ENCODE peak calls at places on chromosomes 13 and 19, in six cellular contexts. One of them, this sample, is unnamed.

GRCh38 chr13:42895781-42896180 is 96.3 kb downstream of the EPSTI1 start:
- DNase-seq in effector memory CD4-positive, alpha-beta T cell: no peak
- DNase-seq in left ventricle myocardium inferior: no peak
- DNase-seq in CD8-positive, alpha-beta T cell: no peak
- DNase-seq in neuronal stem cell: no peak
- DNase-seq in breast epithelium: no peak
- DNase-seq in this sample: no peak

GRCh38 chr13:25267715-25268114 is 19.6 kb downstream of the MTMR6 start:
- DNase-seq in neuronal stem cell: no peak
- DNase-seq in effector memory CD4-positive, alpha-beta T cell: no peak
- DNase-seq in left ventricle myocardium inferior: no peak
- DNase-seq in breast epithelium: no peak
- DNase-seq in CD8-positive, alpha-beta T cell: no peak
- DNase-seq in this sample: no peak

GRCh38 chr19:54201980-54202379 is 1.3 kb downstream of the RPS9 start:
- DNase-seq in CD8-positive, alpha-beta T cell: no peak
- DNase-seq in neuronal stem cell: no peak
- DNase-seq in breast epithelium: no peak
- DNase-seq in effector memory CD4-positive, alpha-beta T cell: no peak
- DNase-seq in left ventricle myocardium inferior: no peak
- DNase-seq in this sample: no peak

GRCh38 chr19:34480971-34481821 is at the start of gene WTIP:
- DNase-seq in neuronal stem cell: peak; percentile 89
- DNase-seq in effector memory CD4-positive, alpha-beta T cell: no peak
- DNase-seq in CD8-positive, alpha-beta T cell: no peak
- DNase-seq in breast epithelium: peak; percentile 64
- DNase-seq in left ventricle myocardium inferior: peak; percentile 84
- DNase-seq in this sample: peak; percentile 85

GRCh38 chr13:37791699-37792098 is 77.9 kb downstream of the TRPC4 start:
- DNase-seq in CD8-positive, alpha-beta T cell: no peak
- DNase-seq in neuronal stem cell: no peak
- DNase-seq in effector memory CD4-positive, alpha-beta T cell: no peak
- DNase-seq in breast epithelium: no peak
- DNase-seq in left ventricle myocardium inferior: no peak
- DNase-seq in this sample: no peak

GRCh38 chr19:9861503-9861902 is 26.4 kb downstream of the PIN1 start:
- DNase-seq in CD8-positive, alpha-beta T cell: no peak
- DNase-seq in effector memory CD4-positive, alpha-beta T cell: no peak
- DNase-seq in neuronal stem cell: no peak
- DNase-seq in breast epithelium: no peak
- DNase-seq in left ventricle myocardium inferior: no peak
- DNase-seq in this sample: no peak

GRCh38 chr19:5456836-5457200 is 1.6 kb downstream of the ZNRF4 start:
- DNase-seq in neuronal stem cell: no peak
- DNase-seq in effector memory CD4-positive, alpha-beta T cell: no peak
- DNase-seq in CD8-positive, alpha-beta T cell: no peak
- DNase-seq in left ventricle myocardium inferior: no peak
- DNase-seq in breast epithelium: no peak
- DNase-seq in this sample: no peak

GRCh38 chr19:43444531-43445340 is 20.7 kb downstream of the LYPD3 start:
- DNase-seq in left ventricle myocardium inferior: no peak
- DNase-seq in breast epithelium: no peak
- DNase-seq in CD8-positive, alpha-beta T cell: no peak
- DNase-seq in effector memory CD4-positive, alpha-beta T cell: no peak
- DNase-seq in neuronal stem cell: no peak
- DNase-seq in this sample: no peak

GRCh38 chr19:15304140-15304705 is 28.1 kb downstream of the BRD4 start:
- DNase-seq in left ventricle myocardium inferior: peak; percentile 40
- DNase-seq in CD8-positive, alpha-beta T cell: no peak
- DNase-seq in neuronal stem cell: no peak
- DNase-seq in effector memory CD4-positive, alpha-beta T cell: no peak
- DNase-seq in breast epithelium: no peak
- DNase-seq in this sample: no peak

GRCh38 chr13:19680751-19681150 is 47.3 kb downstream of the MPHOSPH8 start:
- DNase-seq in left ventricle myocardium inferior: no peak
- DNase-seq in CD8-positive, alpha-beta T cell: no peak
- DNase-seq in breast epithelium: no peak
- DNase-seq in neuronal stem cell: no peak
- DNase-seq in effector memory CD4-positive, alpha-beta T cell: no peak
- DNase-seq in this sample: no peak

GRCh38 chr13:111152836-111153235 is 37.7 kb downstream of the ARHGEF7 start:
- DNase-seq in neuronal stem cell: peak; percentile 4
- DNase-seq in breast epithelium: no peak
- DNase-seq in effector memory CD4-positive, alpha-beta T cell: no peak
- DNase-seq in CD8-positive, alpha-beta T cell: no peak
- DNase-seq in left ventricle myocardium inferior: no peak
- DNase-seq in this sample: no peak

GRCh38 chr13:65143920-65144319 is 2086.2 kb downstream of the PCDH9 start:
- DNase-seq in neuronal stem cell: no peak
- DNase-seq in breast epithelium: no peak
- DNase-seq in CD8-positive, alpha-beta T cell: no peak
- DNase-seq in left ventricle myocardium inferior: no peak
- DNase-seq in effector memory CD4-positive, alpha-beta T cell: no peak
- DNase-seq in this sample: no peak

GRCh38 chr19:1206733-1207301 is 1.2 kb downstream of the STK11 start:
- DNase-seq in neuronal stem cell: no peak
- DNase-seq in breast epithelium: no peak
- DNase-seq in effector memory CD4-positive, alpha-beta T cell: no peak
- DNase-seq in CD8-positive, alpha-beta T cell: no peak
- DNase-seq in left ventricle myocardium inferior: no peak
- DNase-seq in this sample: peak; percentile 89

GRCh38 chr19:14632286-14632685 is 42.4 kb downstream of the ADGRE3 start:
- DNase-seq in breast epithelium: no peak
- DNase-seq in CD8-positive, alpha-beta T cell: no peak
- DNase-seq in effector memory CD4-positive, alpha-beta T cell: no peak
- DNase-seq in left ventricle myocardium inferior: no peak
- DNase-seq in neuronal stem cell: no peak
- DNase-seq in this sample: no peak

GRCh38 chr19:12789904-12790619 is 1.2 kb upstream of the JUNB start:
- DNase-seq in effector memory CD4-positive, alpha-beta T cell: peak; percentile 91
- DNase-seq in breast epithelium: peak; percentile 95
- DNase-seq in neuronal stem cell: peak; percentile 95
- DNase-seq in left ventricle myocardium inferior: peak; percentile 97
- DNase-seq in CD8-positive, alpha-beta T cell: peak; percentile 89
- DNase-seq in this sample: peak; percentile 98

DNA sequence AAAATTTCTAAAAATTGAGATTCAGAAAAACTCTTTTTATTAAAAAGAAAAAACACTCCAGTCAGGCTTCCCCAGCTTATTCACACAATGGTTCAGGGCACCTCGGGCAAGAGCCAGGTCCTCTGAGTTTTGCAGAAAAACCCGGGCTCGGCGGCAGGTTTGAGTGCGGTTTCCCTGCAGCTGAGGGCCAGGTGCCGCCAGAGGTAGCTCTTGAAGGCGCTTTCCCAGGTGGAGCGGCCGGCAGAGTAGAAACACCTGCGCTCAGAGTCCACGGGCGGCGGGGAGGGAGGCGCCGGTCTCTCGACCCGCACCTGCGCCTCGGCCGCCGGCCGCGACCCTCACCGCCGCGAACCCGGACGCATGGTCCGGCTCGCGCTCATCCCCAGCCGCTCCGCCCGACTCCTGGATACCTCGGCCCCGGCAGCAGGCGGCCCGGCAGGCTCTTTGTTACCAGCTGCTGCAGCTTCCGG is 444 bp downstream of the PROSER1 start:
- DNase-seq in effector memory CD4-positive, alpha-beta T cell: no peak
- DNase-seq in neuronal stem cell: no peak
- DNase-seq in breast epithelium: no peak
- DNase-seq in CD8-positive, alpha-beta T cell: no peak
- DNase-seq in left ventricle myocardium inferior: no peak
- DNase-seq in this sample: no peak
- H3K4me1 ChIP-seq in effector memory CD4-positive, alpha-beta T cell: peaks cover 14% of the 10 kb centered on the region
- H3K4me1 ChIP-seq in neuronal stem cell: peaks cover 4% of the 10 kb centered on the region
- H3K4me1 ChIP-seq in breast epithelium: peaks cover 15% of the 10 kb centered on the region
- H3K4me1 ChIP-seq in CD8-positive, alpha-beta T cell: peaks cover 30% of the 10 kb centered on the region
- H3K4me1 ChIP-seq in left ventricle myocardium inferior: peaks cover 66% of the 10 kb centered on the region
- H3K4me1 ChIP-seq in this sample: peaks cover 10% of the 10 kb centered on the region

GRCh38 chr19:3042545-3043267 is 13.6 kb upstream of the TLE2 start:
- DNase-seq in neuronal stem cell: no peak
- DNase-seq in CD8-positive, alpha-beta T cell: no peak
- DNase-seq in left ventricle myocardium inferior: no peak
- DNase-seq in breast epithelium: no peak
- DNase-seq in effector memory CD4-positive, alpha-beta T cell: no peak
- DNase-seq in this sample: no peak
- H3K4me3 ChIP-seq in neuronal stem cell: peak overlapping the region; percentile 31
- H3K4me3 ChIP-seq in CD8-positive, alpha-beta T cell: no peak overlapping the region
- H3K4me3 ChIP-seq in left ventricle myocardium inferior: no peak overlapping the region
- H3K4me3 ChIP-seq in breast epithelium: no peak overlapping the region
- H3K4me3 ChIP-seq in effector memory CD4-positive, alpha-beta T cell: no peak overlapping the region
- H3K4me3 ChIP-seq in this sample: no peak overlapping the region

GRCh38 chr19:19531951-19532805 is 3.5 kb downstream of the YJEFN3 start:
- DNase-seq in effector memory CD4-positive, alpha-beta T cell: peak; percentile 79
- DNase-seq in breast epithelium: peak; percentile 84
- DNase-seq in CD8-positive, alpha-beta T cell: peak; percentile 70
- DNase-seq in left ventricle myocardium inferior: peak; percentile 85
- DNase-seq in neuronal stem cell: peak; percentile 71
- DNase-seq in this sample: peak; percentile 99
- H3K4me1 ChIP-seq in effector memory CD4-positive, alpha-beta T cell: peaks cover 12% of the 10 kb centered on the region
- H3K4me1 ChIP-seq in breast epithelium: no peaks in the 10 kb centered on the region
- H3K4me1 ChIP-seq in CD8-positive, alpha-beta T cell: peaks cover 9% of the 10 kb centered on the region
- H3K4me1 ChIP-seq in left ventricle myocardium inferior: peaks cover 27% of the 10 kb centered on the region
- H3K4me1 ChIP-seq in neuronal stem cell: peaks cover 10% of the 10 kb centered on the region
- H3K4me1 ChIP-seq in this sample: no peaks in the 10 kb centered on the region

DNA sequence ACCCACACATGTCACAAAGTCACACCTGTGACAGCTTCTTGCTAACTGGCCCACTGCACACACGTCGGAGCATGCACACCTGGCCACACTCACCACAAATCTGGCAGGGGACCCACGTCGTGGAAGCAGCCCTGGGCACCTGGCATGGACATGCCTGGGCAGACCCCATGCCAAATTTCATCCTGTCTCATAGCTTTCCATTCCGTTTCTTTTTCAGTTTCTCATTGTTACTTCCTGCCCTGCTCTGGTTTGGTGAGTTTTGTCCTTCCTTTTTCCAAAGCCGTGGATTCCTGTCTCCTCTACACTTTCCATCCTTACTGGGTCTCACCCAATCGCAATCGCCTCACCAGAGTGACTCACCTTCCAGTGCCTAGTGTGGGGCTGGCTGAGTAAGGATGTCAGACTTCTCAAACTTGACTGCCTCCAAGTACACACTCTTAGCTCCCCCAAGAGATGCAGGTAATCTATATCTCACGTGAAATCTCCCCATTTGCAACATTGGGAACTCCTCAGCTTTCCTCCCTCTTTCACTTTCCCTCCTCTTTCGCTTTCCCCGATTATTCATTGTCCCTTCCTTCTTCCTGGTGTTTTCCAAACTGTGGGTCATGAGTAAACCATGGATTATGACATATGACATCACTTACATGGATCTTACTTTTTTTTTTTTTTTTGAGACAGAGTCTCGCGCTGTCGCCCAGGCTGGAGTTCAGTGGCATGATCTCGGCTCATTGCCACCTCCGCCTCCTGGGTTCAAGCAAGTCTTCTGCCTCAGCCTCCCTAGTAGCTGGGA is 1.6 kb upstream of the BBC3 start:
- DNase-seq in CD8-positive, alpha-beta T cell: no peak
- DNase-seq in breast epithelium: no peak
- DNase-seq in effector memory CD4-positive, alpha-beta T cell: no peak
- DNase-seq in left ventricle myocardium inferior: no peak
- DNase-seq in neuronal stem cell: no peak
- DNase-seq in this sample: no peak
- H3K4me3 ChIP-seq in CD8-positive, alpha-beta T cell: no peak overlapping the region
- H3K4me3 ChIP-seq in breast epithelium: peak overlapping the region; percentile 26
- H3K4me3 ChIP-seq in effector memory CD4-positive, alpha-beta T cell: no peak overlapping the region
- H3K4me3 ChIP-seq in left ventricle myocardium inferior: peak overlapping the region; percentile 99
- H3K4me3 ChIP-seq in neuronal stem cell: no peak overlapping the region
- H3K4me3 ChIP-seq in this sample: peak overlapping the region; percentile 98

GRCh38 chr19:18304496-18305312 is 18.2 kb downstream of the LSM4 start:
- DNase-seq in neuronal stem cell: no peak
- DNase-seq in breast epithelium: peak; percentile 68
- DNase-seq in left ventricle myocardium inferior: peak; percentile 89
- DNase-seq in effector memory CD4-positive, alpha-beta T cell: peak; percentile 69
- DNase-seq in CD8-positive, alpha-beta T cell: peak; percentile 69
- DNase-seq in this sample: peak; percentile 94
- H3K4me1 ChIP-seq in neuronal stem cell: peaks cover 17% of the 10 kb centered on the region
- H3K4me1 ChIP-seq in breast epithelium: peaks cover 6% of the 10 kb centered on the region
- H3K4me1 ChIP-seq in left ventricle myocardium inferior: peaks cover 78% of the 10 kb centered on the region
- H3K4me1 ChIP-seq in effector memory CD4-positive, alpha-beta T cell: peaks cover 53% of the 10 kb centered on the region
- H3K4me1 ChIP-seq in CD8-positive, alpha-beta T cell: peaks cover 64% of the 10 kb centered on the region
- H3K4me1 ChIP-seq in this sample: peaks cover 64% of the 10 kb centered on the region

GRCh38 chr19:2905918-2906519 is 5.3 kb downstream of the ZNF57 start:
- DNase-seq in breast epithelium: no peak
- DNase-seq in neuronal stem cell: no peak
- DNase-seq in effector memory CD4-positive, alpha-beta T cell: no peak
- DNase-seq in left ventricle myocardium inferior: no peak
- DNase-seq in CD8-positive, alpha-beta T cell: no peak
- DNase-seq in this sample: no peak

GRCh38 chr19:2906631-2907195 is 6.0 kb downstream of the ZNF57 start:
- DNase-seq in left ventricle myocardium inferior: no peak
- DNase-seq in neuronal stem cell: no peak
- DNase-seq in CD8-positive, alpha-beta T cell: no peak
- DNase-seq in effector memory CD4-positive, alpha-beta T cell: no peak
- DNase-seq in breast epithelium: no peak
- DNase-seq in this sample: peak; percentile 61

GRCh38 chr19:2900296-2901252 is at the start of gene ZNF57:
- DNase-seq in effector memory CD4-positive, alpha-beta T cell: peak; percentile 98
- DNase-seq in left ventricle myocardium inferior: peak; percentile 100
- DNase-seq in neuronal stem cell: peak; percentile 95
- DNase-seq in CD8-positive, alpha-beta T cell: peak; percentile 94
- DNase-seq in breast epithelium: peak; percentile 100
- DNase-seq in this sample: peak; percentile 97

DNA sequence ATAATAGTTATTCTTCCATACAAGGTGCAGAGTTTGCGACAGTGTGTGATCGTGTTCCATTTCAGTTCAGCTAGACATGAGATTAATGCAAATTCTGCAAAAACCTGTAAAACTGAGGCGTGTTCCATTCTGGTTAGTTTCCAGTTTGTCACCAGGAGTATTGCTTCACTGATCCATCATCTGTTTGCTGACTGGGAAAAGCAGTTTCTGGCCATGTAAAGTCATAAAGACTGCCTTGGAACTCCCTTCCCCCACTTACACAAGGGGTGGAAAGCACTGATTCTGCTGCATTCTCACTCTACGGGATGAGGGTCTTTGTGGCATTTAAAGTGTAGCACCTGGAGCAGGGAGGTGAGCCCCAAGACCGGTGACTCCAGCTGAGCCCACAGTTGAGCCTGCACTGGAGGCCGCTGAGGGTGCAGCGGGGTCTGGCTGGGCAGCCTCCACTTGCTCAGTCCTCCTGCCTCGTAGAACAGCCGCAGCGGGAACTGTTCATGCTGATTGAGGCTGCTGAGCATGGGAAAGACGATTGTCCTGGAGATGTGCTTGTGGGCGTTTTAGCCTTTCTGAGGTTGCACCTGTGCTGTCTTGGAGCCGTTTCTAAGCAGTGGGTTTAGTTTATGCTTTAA is 2.0 kb downstream of the ZNF57 start:
- DNase-seq in effector memory CD4-positive, alpha-beta T cell: no peak
- DNase-seq in breast epithelium: no peak
- DNase-seq in neuronal stem cell: no peak
- DNase-seq in left ventricle myocardium inferior: no peak
- DNase-seq in CD8-positive, alpha-beta T cell: no peak
- DNase-seq in this sample: peak; percentile 55
- H3K4me3 ChIP-seq in effector memory CD4-positive, alpha-beta T cell: no peak overlapping the region
- H3K4me3 ChIP-seq in breast epithelium: no peak overlapping the region
- H3K4me3 ChIP-seq in neuronal stem cell: no peak overlapping the region
- H3K4me3 ChIP-seq in left ventricle myocardium inferior: no peak overlapping the region
- H3K4me3 ChIP-seq in CD8-positive, alpha-beta T cell: no peak overlapping the region
- H3K4me3 ChIP-seq in this sample: no peak overlapping the region

This sample was measured in left lung.